ENCODE peak calls at places on chromosomes 2 and 18, in seven cellular contexts. J is left lobe of liver, C is hepatic stellate cell, A is HFFc6, Y is pancreas, P is SW 1271, Z is CD14-positive monocyte. L is an unnamed sample.
A peak's percentile ranks its signal among the peaks of the same experiment; 100 is the strongest.

GRCh38 chr2:160331258-160332025 is 131.4 kb upstream of the ITGB6 start:
- DNase-seq in J (no peak), C (no peak), A (no peak), Y (no peak), P (no peak), Z (no peak), L (no peak)

GRCh38 chr2:54668711-54669110 is 54.8 kb upstream of the EML6 start:
- DNase-seq in J (no peak), C (no peak), A (no peak), Y (no peak), P (no peak), Z (no peak), L (no peak)

GRCh38 chr2:74532222-74532621 is 2.5 kb downstream of the HTRA2 start:
- DNase-seq in J (no peak), C (peak; percentile 40), A (peak; percentile 55), Y (no peak), P (peak; percentile 60), Z (no peak), L (no peak)

GRCh38 chr2:118689456-118689855 is 158.0 kb downstream of the EN1 start:
- DNase-seq in J (no peak), C (no peak), A (no peak), Y (no peak), P (no peak), Z (no peak), L (no peak)

GRCh38 chr2:219522111-219523030 is 8.1 kb downstream of the ASIC4 start:
- DNase-seq in J (no peak), C (peak; percentile 78), A (peak; percentile 84), Y (no peak), P (no peak), Z (no peak), L (no peak)

GRCh38 chr2:134253804-134254203 is at the start of gene MGAT5:
- DNase-seq in J (no peak), C (no peak), A (no peak), Y (peak; percentile 57), P (no peak), Z (no peak), L (no peak)

GRCh38 chr2:224565452-224566035 is 19.6 kb downstream of the CUL3 start:
- DNase-seq in J (no peak), C (no peak), A (peak; percentile 20), Y (no peak), P (no peak), Z (no peak), L (no peak)

GRCh38 chr18:10950876-10951630 is 198.3 kb downstream of the PIEZO2 start:
- DNase-seq in J (no peak), C (no peak), A (no peak), Y (no peak), P (no peak), Z (no peak), L (no peak)

GRCh38 chr2:191612496-191612895 is 65.4 kb upstream of the NABP1 start:
- DNase-seq in J (no peak), C (peak; percentile 33), A (peak; percentile 96), Y (no peak), P (peak; percentile 77), Z (no peak), L (no peak)

GRCh38 chr2:122236152-122236892 is 480.9 kb downstream of the TSN start:
- DNase-seq in J (peak; percentile 61), C (peak; percentile 72), A (peak; percentile 33), Y (peak; percentile 39), P (peak; percentile 88), Z (no peak), L (no peak)

GRCh38 chr2:109481599-109481998 is 132.2 kb downstream of the SEPTIN10 start:
- DNase-seq in J (no peak), C (no peak), A (no peak), Y (no peak), P (no peak), Z (no peak), L (no peak)

GRCh38 chr2:190469770-190470169 is 61.6 kb downstream of the MFSD6 start:
- DNase-seq in J (no peak), C (peak; percentile 19), A (peak; percentile 50), Y (no peak), P (peak; percentile 55), Z (peak; percentile 50), L (no peak)